ENCODE peak calls at places on chromosomes 7 and 10, in five cellular contexts. Q, R, M, N and P are unnamed samples.

GRCh38 chr10:87960230-87960629 is 96.8 kb downstream of the PTEN start:
- DNase-seq in M (no peak), Q (peak; percentile 79), R (peak; percentile 46), N (no peak), P (no peak)

GRCh38 chr7:40889560-40889959 is 754.8 kb downstream of the SUGCT start:
- DNase-seq in M (no peak), R (no peak), Q (no peak), N (no peak), P (no peak)

GRCh38 chr10:109866168-109866994 is 56.9 kb downstream of the XPNPEP1 start:
- DNase-seq in R (peak; percentile 16), Q (peak; percentile 21), M (peak; percentile 39), N (peak; percentile 30), P (no peak)

GRCh38 chr7:133535308-133535707 is 282.4 kb downstream of the EXOC4 start:
- DNase-seq in M (no peak), Q (no peak), N (no peak), R (no peak), P (no peak)

GRCh38 chr10:63137306-63137705 is 4.2 kb downstream of the NRBF2 start:
- DNase-seq in N (no peak), Q (no peak), M (no peak), R (peak; percentile 69), P (no peak)

GRCh38 chr10:6328708-6329423 is 126.1 kb downstream of the PFKFB3 start:
- DNase-seq in M (no peak), N (no peak), R (no peak), Q (no peak), P (no peak)

GRCh38 chr7:17829001-17829400 is 111.3 kb downstream of the SNX13 start:
- DNase-seq in R (no peak), M (no peak), N (no peak), Q (no peak), P (no peak)

GRCh38 chr7:117323585-117323876 is 673 bp upstream of the WNT2 start:
- DNase-seq in R (no peak), M (no peak), Q (no peak), N (no peak), P (no peak)

GRCh38 chr10:96271017-96271815 is at the start of gene BLNK:
- DNase-seq in R (peak; percentile 33), Q (no peak), M (no peak), N (no peak), P (peak; percentile 92)

GRCh38 chr7:55128693-55129394 is 110.0 kb downstream of the EGFR start:
- DNase-seq in R (peak; percentile 63), M (no peak), Q (no peak), N (no peak), P (no peak)

GRCh38 chr10:22365233-22365632 is 19.9 kb downstream of the SPAG6 start:
- DNase-seq in Q (no peak), M (no peak), N (no peak), R (no peak), P (no peak)

GRCh38 chr7:157612664-157613561 is 276.1 kb downstream of the DNAJB6 start:
- DNase-seq in N (no peak), M (no peak), Q (no peak), R (no peak), P (no peak)

GRCh38 chr10:74898201-74898976 is 72.0 kb downstream of the KAT6B start:
- DNase-seq in N (no peak), Q (peak; percentile 36), M (no peak), R (peak; percentile 19), P (peak; percentile 67)

GRCh38 chr7:27248427-27248806 is 5.8 kb downstream of the EVX1 start:
- DNase-seq in N (no peak), R (no peak), Q (no peak), M (peak; percentile 10), P (no peak)

GRCh38 chr10:818526-819220 is 112.8 kb downstream of the LARP4B start:
- DNase-seq in N (no peak), Q (no peak), M (no peak), R (no peak), P (peak; percentile 15)

GRCh38 chr7:45923290-45923689 is 2.2 kb upstream of the IGFBP3 start:
- DNase-seq in R (peak; percentile 72), N (peak; percentile 66), M (peak; percentile 78), Q (peak; percentile 81), P (no peak)

GRCh38 chr10:28624351-28624750 is 53.0 kb upstream of the BAMBI start:
- DNase-seq in Q (no peak), M (no peak), N (no peak), R (no peak), P (no peak)

GRCh38 chr10:114611617-114612016 is 46.5 kb downstream of the ABLIM1 start:
- DNase-seq in Q (no peak), M (no peak), N (no peak), R (peak; percentile 40), P (no peak)

GRCh38 chr7:127582361-127582760 is 3.0 kb downstream of the GCC1 start:
- DNase-seq in Q (no peak), R (no peak), N (no peak), M (no peak), P (no peak)

GRCh38 chr10:72276013-72276387 is 2.3 kb downstream of the DDIT4 start:
- DNase-seq in N (peak; percentile 40), R (no peak), M (no peak), Q (peak; percentile 57), P (no peak)

GRCh38 chr10:3785849-3786290 is 861 bp upstream of the KLF6 start:
- DNase-seq in Q (peak; percentile 64), R (peak; percentile 60), M (peak; percentile 67), N (peak; percentile 66), P (no peak)

GRCh38 chr10:34191399-34191798 is 623.7 kb downstream of the PARD3 start:
- DNase-seq in M (no peak), N (no peak), Q (no peak), R (no peak), P (no peak)

GRCh38 chr10:28054211-28054888 is 55.5 kb upstream of the ODAD2 start:
- DNase-seq in N (no peak), Q (no peak), R (peak; percentile 98), M (no peak), P (no peak)

GRCh38 chr7:134327896-134328295 is 11.2 kb upstream of the SLC35B4 start:
- DNase-seq in M (peak; percentile 47), R (peak; percentile 56), N (peak; percentile 91), Q (peak; percentile 87), P (peak; percentile 42)

GRCh38 chr10:113999520-113999919 is 44.1 kb upstream of the ADRB1 start:
- DNase-seq in M (no peak), R (no peak), N (no peak), Q (no peak), P (no peak)

GRCh38 chr10:89550509-89550908 is 15.1 kb upstream of the SLC16A12 start:
- DNase-seq in M (no peak), R (peak; percentile 57), Q (no peak), N (no peak), P (no peak)

GRCh38 chr7:136293841-136294391 is 316.8 kb upstream of the MTPN start:
- DNase-seq in M (no peak), N (no peak), R (no peak), Q (no peak), P (no peak)

GRCh38 chr10:122115874-122116273 is 126.9 kb downstream of the TACC2 start:
- DNase-seq in R (no peak), M (no peak), N (no peak), Q (no peak), P (no peak)

GRCh38 chr10:122113161-122113944 is 124.4 kb downstream of the TACC2 start:
- DNase-seq in R (peak; percentile 68), M (peak; percentile 94), Q (peak; percentile 77), N (no peak), P (no peak)

GRCh38 chr10:122117475-122117874 is 128.5 kb downstream of the TACC2 start:
- DNase-seq in N (no peak), M (no peak), Q (no peak), R (no peak), P (no peak)

GRCh38 chr10:122114156-122114747 is 125.3 kb downstream of the TACC2 start:
- DNase-seq in R (peak; percentile 34), Q (no peak), N (no peak), M (no peak), P (no peak)

GRCh38 chr10:122116331-122116730 is 127.4 kb downstream of the TACC2 start:
- DNase-seq in N (peak; percentile 8), M (no peak), R (peak; percentile 96), Q (peak; percentile 75), P (no peak)
- TF ChIP-seq RCOR1 in N (no peak), M (no peak), R (peak; percentile 85), Q (no peak), P (no peak)

GRCh38 chr10:31099664-31100063 is 68.0 kb upstream of the ZNF438 start:
- DNase-seq in M (no peak), R (peak; percentile 36), Q (peak; percentile 50), N (no peak), P (no peak)
- TF ChIP-seq RCOR1 in M (no peak), R (no peak), Q (no peak), N (no peak), P (no peak)

DNA sequence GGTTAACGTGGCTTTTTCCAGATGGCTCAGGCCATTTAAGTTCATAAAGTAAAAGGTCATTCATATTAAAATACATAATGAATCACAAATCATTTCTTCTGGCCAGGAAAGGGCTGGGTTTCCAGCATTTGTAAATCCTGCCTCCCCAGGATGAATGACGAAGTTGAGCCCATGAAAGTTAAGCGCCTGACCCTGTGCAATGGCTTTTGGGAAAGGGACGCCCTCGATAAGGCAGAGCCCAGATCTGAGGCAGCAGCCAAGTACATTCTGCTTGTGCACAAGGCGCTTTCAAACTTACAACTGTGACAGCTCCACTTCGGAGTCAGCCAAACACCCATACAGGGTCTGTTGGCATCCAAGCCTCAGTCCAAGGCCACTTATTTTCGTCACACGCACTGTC is 2.8 kb downstream of the GIMAP6 start:
- DNase-seq in M (no peak), R (no peak), N (no peak), Q (no peak), P (no peak)
- TF ChIP-seq RCOR1 in M (no peak), R (no peak), N (no peak), Q (no peak), P (no peak)

DNA sequence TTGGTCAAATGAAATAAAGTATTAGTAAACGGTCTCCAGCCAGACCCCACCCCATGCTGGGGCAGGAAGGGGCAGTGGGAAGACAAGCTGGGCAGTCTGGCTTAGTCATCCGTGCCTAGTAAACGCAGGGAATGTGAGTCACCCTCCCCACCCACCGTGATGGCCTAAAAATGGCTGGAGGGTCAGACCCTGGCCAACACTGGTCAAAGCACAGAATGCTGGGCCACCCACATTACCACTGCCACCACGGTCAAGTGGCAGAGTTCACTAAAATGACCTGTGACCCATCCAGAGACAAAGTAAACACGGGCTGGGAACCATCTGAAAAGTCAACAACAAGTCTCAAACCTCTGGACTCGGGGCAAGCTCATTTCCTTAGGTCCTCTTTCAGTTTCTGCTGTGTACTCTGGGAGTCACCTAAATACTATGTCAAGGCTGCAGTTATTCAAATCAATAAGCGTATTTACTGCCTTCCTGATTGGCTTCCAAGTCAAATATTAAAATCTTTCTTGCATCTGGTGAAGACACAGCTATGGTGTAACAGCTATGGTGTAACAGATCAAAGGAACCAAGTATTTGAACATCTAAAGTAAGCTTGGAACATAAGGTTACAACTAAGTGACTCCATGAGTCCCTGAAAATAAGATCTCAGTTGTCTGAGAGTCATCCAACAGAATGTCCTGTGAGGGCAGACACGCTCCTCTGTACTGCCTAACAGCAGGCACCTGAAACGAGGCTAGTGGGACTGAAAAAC is 3.0 kb downstream of the ZFAND2A start:
- DNase-seq in R (peak; percentile 52), Q (peak; percentile 93), M (no peak), N (no peak), P (no peak)
- TF ChIP-seq RCOR1 in R (no peak), Q (no peak), M (no peak), N (no peak), P (no peak)